ENCODE peak calls at places on chromosomes 11 and 22, in eight cellular contexts. One of them, this sample, is unnamed.

GRCh38 chr22:30079952-30080533 is at the start of gene HORMAD2:
- DNase-seq in occipital lobe: no peak
- DNase-seq in RPMI7951: no peak
- DNase-seq in NCI-H1436: no peak
- DNase-seq in AG04449: no peak
- DNase-seq in hippocampal formation: no peak
- DNase-seq in hepatocyte: peak; percentile 70
- DNase-seq in activated T-cell treated with anti-CD3 and anti-CD28 coated beads for 24 hours: no peak
- DNase-seq in this sample: no peak

GRCh38 chr22:44892803-44893730 is 116.7 kb downstream of the PHF21B start:
- DNase-seq in occipital lobe: no peak
- DNase-seq in RPMI7951: no peak
- DNase-seq in NCI-H1436: no peak
- DNase-seq in AG04449: no peak
- DNase-seq in hippocampal formation: no peak
- DNase-seq in hepatocyte: no peak
- DNase-seq in activated T-cell treated with anti-CD3 and anti-CD28 coated beads for 24 hours: no peak
- DNase-seq in this sample: no peak

GRCh38 chr22:44885806-44886360 is 123.9 kb downstream of the PHF21B start:
- DNase-seq in occipital lobe: no peak
- DNase-seq in RPMI7951: no peak
- DNase-seq in NCI-H1436: no peak
- DNase-seq in AG04449: no peak
- DNase-seq in hippocampal formation: no peak
- DNase-seq in hepatocyte: no peak
- DNase-seq in activated T-cell treated with anti-CD3 and anti-CD28 coated beads for 24 hours: no peak
- DNase-seq in this sample: no peak

GRCh38 chr11:61832758-61833157 is 4.7 kb downstream of the FADS2 start:
- DNase-seq in occipital lobe: no peak
- DNase-seq in RPMI7951: no peak
- DNase-seq in NCI-H1436: peak; percentile 9
- DNase-seq in AG04449: no peak
- DNase-seq in hippocampal formation: no peak
- DNase-seq in hepatocyte: no peak
- DNase-seq in activated T-cell treated with anti-CD3 and anti-CD28 coated beads for 24 hours: no peak
- DNase-seq in this sample: no peak

GRCh38 chr11:74307409-74307808 is 4.0 kb downstream of the P4HA3 start:
- DNase-seq in occipital lobe: no peak
- DNase-seq in RPMI7951: peak; percentile 64
- DNase-seq in NCI-H1436: no peak
- DNase-seq in AG04449: no peak
- DNase-seq in hippocampal formation: no peak
- DNase-seq in hepatocyte: peak; percentile 30
- DNase-seq in activated T-cell treated with anti-CD3 and anti-CD28 coated beads for 24 hours: no peak
- DNase-seq in this sample: no peak

GRCh38 chr11:117314840-117315239 is 1.2 kb downstream of the BACE1 start:
- DNase-seq in occipital lobe: no peak
- DNase-seq in RPMI7951: no peak
- DNase-seq in NCI-H1436: no peak
- DNase-seq in AG04449: no peak
- DNase-seq in hippocampal formation: no peak
- DNase-seq in hepatocyte: peak; percentile 23
- DNase-seq in activated T-cell treated with anti-CD3 and anti-CD28 coated beads for 24 hours: no peak
- DNase-seq in this sample: no peak

GRCh38 chr11:61922539-61922938 is 5.2 kb upstream of the RAB3IL1 start:
- DNase-seq in occipital lobe: no peak
- DNase-seq in RPMI7951: peak; percentile 88
- DNase-seq in NCI-H1436: no peak
- DNase-seq in AG04449: no peak
- DNase-seq in hippocampal formation: no peak
- DNase-seq in hepatocyte: peak; percentile 82
- DNase-seq in activated T-cell treated with anti-CD3 and anti-CD28 coated beads for 24 hours: no peak
- DNase-seq in this sample: no peak

GRCh38 chr11:27972432-27973170 is 135.4 kb downstream of the KIF18A start:
- DNase-seq in occipital lobe: no peak
- DNase-seq in RPMI7951: peak; percentile 54
- DNase-seq in NCI-H1436: no peak
- DNase-seq in AG04449: no peak
- DNase-seq in hippocampal formation: no peak
- DNase-seq in hepatocyte: peak; percentile 5
- DNase-seq in activated T-cell treated with anti-CD3 and anti-CD28 coated beads for 24 hours: no peak
- DNase-seq in this sample: peak; percentile 1

GRCh38 chr11:114290503-114291239 is 5.5 kb upstream of the NNMT start:
- DNase-seq in occipital lobe: no peak
- DNase-seq in RPMI7951: no peak
- DNase-seq in NCI-H1436: no peak
- DNase-seq in AG04449: no peak
- DNase-seq in hippocampal formation: no peak
- DNase-seq in hepatocyte: no peak
- DNase-seq in activated T-cell treated with anti-CD3 and anti-CD28 coated beads for 24 hours: no peak
- DNase-seq in this sample: no peak